ENCODE peak calls at places on chromosomes 12 and 14, in five cellular contexts. W is right lobe of liver, Z is esophagus squamous epithelium, A is A549, J is astrocyte. K is an unnamed sample. For H3K9me3, the result is how much of the 10 kb centered on the place peaks cover.

GRCh38 chr12:73867147-73867546 is 670.5 kb upstream of the ATXN7L3B start:
- DNase-seq in W (no peak), Z (no peak), J (no peak), A (no peak), K (no peak)

GRCh38 chr12:106953352-106954260 is 2.1 kb upstream of the TMEM263 start:
- DNase-seq in A (no peak), Z (no peak), J (peak), W (no peak), K (no peak)

GRCh38 chr14:64878775-64879634 is 702 bp downstream of the SPTB start:
- DNase-seq in W (no peak), Z (no peak), J (no peak), A (peak), K (peak)

GRCh38 chr12:84912191-84913142 is at the start of gene SLC6A15:
- DNase-seq in Z (peak), A (peak), W (no peak), J (peak), K (peak)

GRCh38 chr14:103391048-103391447 is 5.8 kb downstream of the MARK3 start:
- DNase-seq in W (no peak), Z (no peak), A (peak), J (peak), K (peak)

GRCh38 chr14:73888460-73888725 is 1.7 kb downstream of the ZNF410 start:
- DNase-seq in W (no peak), A (no peak), J (peak), Z (no peak), K (no peak)

GRCh38 chr12:132610051-132610759 is at the start of gene LRCOL1:
- DNase-seq in A (no peak), Z (no peak), W (no peak), J (peak), K (peak)

GRCh38 chr12:81161680-81162079 is 83.8 kb downstream of the ACSS3 start:
- DNase-seq in Z (no peak), J (no peak), W (no peak), A (no peak), K (no peak)

GRCh38 chr12:116266631-116267349 is 10.7 kb downstream of the MED13L start:
- DNase-seq in W (no peak), J (peak), A (no peak), Z (no peak), K (no peak)
- TF ChIP-seq CTCF in W (no peak), J (no peak), A (no peak), Z (no peak), K (no peak)

GRCh38 chr14:101873401-101873800 is 91.0 kb upstream of the DYNC1H1 start:
- DNase-seq in J (no peak), W (no peak), A (no peak), Z (no peak), K (no peak)
- H3K4me3 ChIP-seq in J (no peak), W (no peak), A (no peak), Z (no peak), K (no peak)

DNA sequence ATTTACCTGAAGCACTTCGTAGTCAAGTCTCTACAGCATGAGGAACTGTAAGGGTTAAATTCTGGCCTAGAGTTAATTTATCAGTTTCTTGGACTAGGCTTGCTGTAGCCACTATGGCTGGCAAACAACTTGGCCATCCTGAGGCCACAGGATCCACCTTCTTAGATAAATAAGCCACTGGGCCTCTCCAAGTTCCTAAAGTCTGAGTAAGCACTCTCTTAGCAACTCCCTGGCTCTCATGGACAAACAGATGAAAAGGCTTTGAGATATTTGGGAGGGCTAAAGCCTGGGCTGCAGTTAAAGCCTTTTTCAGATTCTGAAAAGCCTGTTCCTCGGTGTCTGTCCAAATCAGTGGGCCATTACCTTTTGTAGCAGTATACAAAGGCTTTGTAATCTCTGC is 675.0 kb downstream of the TMEM121 start:
- DNase-seq in J (no peak), A (no peak), Z (no peak), W (no peak), K (no peak)
- H3K9me3 ChIP-seq in J (under half), A (under half), Z (under half), W (under half), K (under half)

GRCh38 chr12:11732760-11733159 is 83.3 kb downstream of the ETV6 start:
- DNase-seq in W (no peak), Z (no peak), J (no peak), A (no peak), K (no peak)
- TF ChIP-seq CTCF in W (no peak), Z (no peak), J (no peak), A (no peak), K (no peak)

GRCh38 chr12:49796606-49797451 is 31.4 kb downstream of the NCKAP5L start:
- DNase-seq in A (no peak), W (no peak), Z (no peak), J (no peak), K (no peak)

GRCh38 chr12:49798934-49799333 is 29.3 kb downstream of the NCKAP5L start:
- DNase-seq in J (no peak), W (no peak), Z (no peak), A (no peak), K (no peak)

GRCh38 chr12:49796155-49796554 is 32.1 kb downstream of the NCKAP5L start:
- DNase-seq in Z (no peak), A (no peak), W (no peak), J (no peak), K (no peak)

GRCh38 chr12:49797452-49797782 is 30.8 kb downstream of the NCKAP5L start:
- DNase-seq in A (no peak), J (no peak), W (no peak), Z (no peak), K (no peak)

DNA sequence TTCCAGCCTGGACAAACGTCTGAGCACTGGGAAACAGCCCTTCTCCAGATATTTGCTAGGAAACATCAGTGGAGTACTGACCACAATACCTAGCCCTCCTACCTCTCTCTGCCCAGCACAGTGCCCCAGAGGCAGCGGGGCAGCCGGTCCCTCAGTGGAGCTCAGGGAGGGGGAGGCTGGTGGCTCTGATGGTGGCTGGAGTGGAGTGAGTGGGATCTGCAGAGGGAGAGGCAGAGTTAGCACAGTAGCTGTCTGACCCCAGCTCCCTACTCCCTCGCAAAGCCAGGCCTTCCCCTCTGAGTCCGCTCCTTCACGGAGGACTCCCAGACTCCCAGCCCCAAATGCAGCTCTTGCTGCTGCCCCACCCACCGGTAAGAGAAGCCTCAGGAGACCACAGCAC is 30.0 kb downstream of the NCKAP5L start:
- DNase-seq in Z (no peak), A (no peak), W (no peak), J (no peak), K (no peak)
- H3K4me3 ChIP-seq in Z (no peak), A (no peak), W (no peak), J (no peak), K (no peak)

GRCh38 chr12:125105600-125105999 is 40.4 kb downstream of the AACS start:
- DNase-seq in Z (no peak), A (no peak), J (no peak), W (no peak), K (no peak)
- H3K9me3 ChIP-seq in Z (under half), A (under half), J (under half), W (under half), K (under half)

GRCh38 chr14:90777830-90778467 is 38.3 kb downstream of the TTC7B start:
- DNase-seq in A (no peak), J (no peak), Z (no peak), W (peak), K (no peak)

GRCh38 chr14:90778468-90779255 is 37.6 kb downstream of the TTC7B start:
- DNase-seq in Z (no peak), A (no peak), W (peak), J (no peak), K (no peak)

GRCh38 chr14:90774316-90774715 is 41.9 kb downstream of the TTC7B start:
- DNase-seq in Z (no peak), W (peak), J (no peak), A (no peak), K (no peak)

GRCh38 chr14:90775441-90775840 is 40.8 kb downstream of the TTC7B start:
- DNase-seq in W (peak), J (no peak), A (no peak), Z (no peak), K (no peak)

DNA sequence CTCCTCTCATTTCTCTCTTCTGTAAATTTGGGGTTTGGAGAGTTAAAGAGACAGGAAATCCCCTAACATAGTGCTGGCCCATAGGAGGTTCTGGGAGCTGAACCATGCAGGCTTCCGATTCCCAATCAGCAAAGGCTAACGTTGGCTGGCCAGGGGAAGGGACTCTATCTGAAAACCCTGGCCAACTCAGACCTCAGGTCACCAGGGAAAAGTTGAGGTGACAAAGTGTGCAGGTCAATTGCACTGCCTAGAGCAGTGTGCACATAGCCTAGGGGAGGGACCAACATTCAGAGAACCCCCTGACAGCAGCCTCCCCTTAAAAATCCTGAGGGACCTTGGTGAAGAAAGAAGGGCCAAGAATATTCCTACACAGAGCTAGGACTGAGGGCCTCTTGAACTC is 38.9 kb downstream of the TTC7B start:
- DNase-seq in Z (no peak), J (no peak), W (peak), A (no peak), K (no peak)
- TF ChIP-seq CTCF in Z (no peak), J (no peak), W (no peak), A (no peak), K (no peak)

DNA sequence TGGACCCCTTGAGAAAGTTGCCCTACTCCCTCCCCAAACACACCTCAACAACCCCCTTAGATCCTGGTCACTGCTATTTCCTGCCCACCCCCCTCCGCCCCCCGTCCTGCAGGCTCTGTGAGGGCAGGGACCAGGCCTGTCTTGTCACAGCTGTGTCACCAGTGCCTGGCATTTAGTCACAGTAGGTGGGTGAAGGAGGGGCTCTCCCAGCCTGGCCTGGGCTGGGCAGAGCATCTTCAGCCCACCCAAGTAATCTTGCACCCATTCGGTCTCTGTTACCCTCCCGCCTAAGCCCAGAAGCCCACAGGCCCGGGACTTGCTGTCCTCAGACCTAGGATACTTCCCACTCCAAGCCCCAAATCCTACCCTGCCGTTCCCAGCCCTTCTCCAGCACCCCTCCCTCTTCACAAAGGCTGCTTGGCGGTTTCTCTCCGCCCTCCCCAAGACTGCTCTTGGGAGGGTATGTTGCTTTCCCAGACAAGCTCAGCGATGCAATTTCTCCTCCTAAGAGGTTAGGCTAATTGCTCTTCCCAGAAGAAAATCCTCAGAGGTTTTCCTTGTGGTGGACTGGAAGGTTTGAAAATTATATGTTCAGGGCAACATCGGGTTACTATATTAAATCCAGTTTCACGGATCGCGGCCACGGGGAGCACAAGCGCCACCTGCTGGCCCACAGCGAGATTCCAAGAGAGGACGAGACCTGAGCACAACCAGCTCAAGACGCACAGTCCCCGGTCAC is 50.8 kb upstream of the ZFP36L1 start:
- DNase-seq in W (peak), J (no peak), A (peak), Z (no peak), K (peak)
- H3K4me3 ChIP-seq in W (no peak), J (no peak), A (no peak), Z (peak), K (no peak)

DNA sequence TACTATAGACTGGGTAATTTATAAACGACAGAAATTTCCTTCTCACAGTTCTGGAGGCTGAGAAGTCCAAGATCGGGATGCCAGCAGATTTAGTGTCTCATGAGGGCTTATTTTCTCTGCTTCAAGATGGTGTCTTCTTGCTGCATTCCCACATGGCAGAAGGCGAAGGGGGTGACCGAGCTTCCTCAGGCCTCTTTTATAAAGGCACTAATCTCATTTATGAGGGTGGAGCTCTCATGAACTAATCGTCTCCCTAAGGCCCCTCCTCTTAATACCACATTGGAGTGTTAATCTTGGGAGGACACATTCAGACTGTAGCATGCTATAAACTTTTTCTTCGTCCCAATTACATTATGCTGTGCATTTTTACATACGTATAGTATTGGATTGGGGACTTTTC is 200.4 kb upstream of the ARHGAP5 start:
- DNase-seq in Z (no peak), A (no peak), W (no peak), J (no peak), K (no peak)
- H3K9me3 ChIP-seq in Z (under half), A (under half), W (under half), J (under half), K (under half)